ENCODE peak calls at places on chromosomes 1 and 21, in five cellular contexts. One of them, this sample, is unnamed.

GRCh38 chr1:200072636-200073285 is 45.3 kb downstream of the NR5A2 start:
- DNase-seq in stomach: no peak
- DNase-seq in kidney: no peak
- DNase-seq in fibroblast of mammary gland: no peak
- DNase-seq in fibroblast of villous mesenchyme: no peak
- DNase-seq in this sample: no peak

GRCh38 chr1:2642560-2643413 is 10.0 kb upstream of the MMEL1 start:
- DNase-seq in fibroblast of villous mesenchyme: peak
- DNase-seq in stomach: peak
- DNase-seq in kidney: peak
- DNase-seq in fibroblast of mammary gland: peak
- DNase-seq in this sample: peak

GRCh38 chr21:45560106-45561021 is 18.1 kb upstream of the SLC19A1 start:
- DNase-seq in stomach: no peak
- DNase-seq in fibroblast of villous mesenchyme: no peak
- DNase-seq in kidney: peak
- DNase-seq in fibroblast of mammary gland: no peak
- DNase-seq in this sample: no peak

GRCh38 chr1:58575831-58576726 is 973 bp downstream of the TACSTD2 start:
- DNase-seq in fibroblast of villous mesenchyme: no peak
- DNase-seq in kidney: peak
- DNase-seq in stomach: peak
- DNase-seq in fibroblast of mammary gland: no peak
- DNase-seq in this sample: no peak

GRCh38 chr1:1137256-1138045 is 21.6 kb upstream of the C1orf159 start:
- DNase-seq in kidney: no peak
- DNase-seq in fibroblast of villous mesenchyme: no peak
- DNase-seq in fibroblast of mammary gland: no peak
- DNase-seq in stomach: peak
- DNase-seq in this sample: no peak

GRCh38 chr1:11462224-11462923 is 16.6 kb upstream of the DISP3 start:
- DNase-seq in stomach: no peak
- DNase-seq in fibroblast of villous mesenchyme: no peak
- DNase-seq in kidney: no peak
- DNase-seq in fibroblast of mammary gland: no peak
- DNase-seq in this sample: no peak

GRCh38 chr1:66294692-66295384 is 239.1 kb upstream of the SGIP1 start:
- DNase-seq in fibroblast of mammary gland: peak
- DNase-seq in fibroblast of villous mesenchyme: peak
- DNase-seq in stomach: no peak
- DNase-seq in kidney: no peak
- DNase-seq in this sample: no peak

GRCh38 chr1:25743164-25744139 is 56.5 kb upstream of the SELENON start:
- DNase-seq in stomach: peak
- DNase-seq in fibroblast of mammary gland: peak
- DNase-seq in fibroblast of villous mesenchyme: peak
- DNase-seq in kidney: peak
- DNase-seq in this sample: peak

GRCh38 chr1:114468710-114469468 is 42.1 kb downstream of the TRIM33 start:
- DNase-seq in kidney: no peak
- DNase-seq in fibroblast of villous mesenchyme: peak
- DNase-seq in fibroblast of mammary gland: peak
- DNase-seq in stomach: no peak
- DNase-seq in this sample: peak

GRCh38 chr1:101190441-101190840 is 46.4 kb upstream of the S1PR1 start:
- DNase-seq in kidney: no peak
- DNase-seq in stomach: no peak
- DNase-seq in fibroblast of mammary gland: peak
- DNase-seq in fibroblast of villous mesenchyme: peak
- DNase-seq in this sample: no peak

GRCh38 chr1:235553063-235553675 is 48.9 kb upstream of the B3GALNT2 start:
- DNase-seq in fibroblast of mammary gland: no peak
- DNase-seq in fibroblast of villous mesenchyme: peak
- DNase-seq in kidney: no peak
- DNase-seq in stomach: no peak
- DNase-seq in this sample: no peak

GRCh38 chr21:39633043-39633442 is 20.3 kb downstream of the B3GALT5 start:
- DNase-seq in kidney: no peak
- DNase-seq in fibroblast of villous mesenchyme: peak
- DNase-seq in stomach: no peak
- DNase-seq in fibroblast of mammary gland: peak
- DNase-seq in this sample: peak

GRCh38 chr1:248752119-248752931 is 3.2 kb downstream of the LYPD8 start:
- DNase-seq in fibroblast of villous mesenchyme: no peak
- DNase-seq in stomach: no peak
- DNase-seq in kidney: no peak
- DNase-seq in fibroblast of mammary gland: peak
- DNase-seq in this sample: no peak

GRCh38 chr1:22826630-22827580 is 116.3 kb downstream of the EPHB2 start:
- DNase-seq in fibroblast of mammary gland: peak
- DNase-seq in kidney: peak
- DNase-seq in stomach: peak
- DNase-seq in fibroblast of villous mesenchyme: peak
- DNase-seq in this sample: no peak

GRCh38 chr1:44714944-44715571 is 15.9 kb downstream of the RNU5D-1 start:
- DNase-seq in kidney: no peak
- DNase-seq in stomach: peak
- DNase-seq in fibroblast of villous mesenchyme: peak
- DNase-seq in fibroblast of mammary gland: peak
- DNase-seq in this sample: peak

GRCh38 chr1:153612755-153613331 is at the start of gene S100A16:
- DNase-seq in fibroblast of mammary gland: peak
- DNase-seq in stomach: peak
- DNase-seq in fibroblast of villous mesenchyme: peak
- DNase-seq in kidney: peak
- DNase-seq in this sample: peak

GRCh38 chr1:74199504-74199903 is 1.5 kb downstream of the FPGT start:
- DNase-seq in fibroblast of mammary gland: no peak
- DNase-seq in kidney: no peak
- DNase-seq in fibroblast of villous mesenchyme: no peak
- DNase-seq in stomach: no peak
- DNase-seq in this sample: no peak

GRCh38 chr1:157969693-157970485 is 23.6 kb upstream of the KIRREL1 start:
- DNase-seq in stomach: no peak
- DNase-seq in fibroblast of villous mesenchyme: peak
- DNase-seq in fibroblast of mammary gland: peak
- DNase-seq in kidney: no peak
- DNase-seq in this sample: peak

GRCh38 chr1:200075938-200076546 is 48.5 kb downstream of the NR5A2 start:
- DNase-seq in stomach: no peak
- DNase-seq in fibroblast of mammary gland: peak
- DNase-seq in kidney: no peak
- DNase-seq in fibroblast of villous mesenchyme: peak
- DNase-seq in this sample: peak

GRCh38 chr1:19190468-19190867 is 19.6 kb downstream of the UBR4 start:
- DNase-seq in stomach: no peak
- DNase-seq in kidney: no peak
- DNase-seq in fibroblast of mammary gland: no peak
- DNase-seq in fibroblast of villous mesenchyme: no peak
- DNase-seq in this sample: no peak

GRCh38 chr1:231278100-231278790 is 37.2 kb downstream of the GNPAT start:
- DNase-seq in stomach: peak
- DNase-seq in kidney: no peak
- DNase-seq in fibroblast of villous mesenchyme: no peak
- DNase-seq in fibroblast of mammary gland: no peak
- DNase-seq in this sample: no peak

GRCh38 chr21:41068411-41069304 is 99.3 kb upstream of the BACE2 start:
- DNase-seq in fibroblast of villous mesenchyme: peak
- DNase-seq in stomach: peak
- DNase-seq in fibroblast of mammary gland: peak
- DNase-seq in kidney: peak
- DNase-seq in this sample: no peak

DNA sequence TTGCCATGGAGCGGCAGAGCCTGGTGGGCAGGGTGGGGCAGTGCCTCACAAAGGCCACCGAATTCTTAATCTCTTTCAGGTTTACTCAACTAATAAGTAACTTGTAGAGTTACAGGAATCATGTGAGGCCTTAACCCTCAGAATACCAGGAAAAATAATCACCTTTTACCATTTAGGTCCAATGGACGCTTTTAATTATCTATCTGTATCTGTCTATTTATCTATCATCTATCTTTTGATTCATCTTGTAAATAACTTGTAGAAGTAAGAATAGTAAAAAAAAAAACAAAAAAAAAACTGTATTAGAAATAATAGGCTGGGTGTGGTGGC is 11.8 kb upstream of the S100A11 start:
- DNase-seq in fibroblast of villous mesenchyme: no peak
- DNase-seq in kidney: no peak
- DNase-seq in stomach: no peak
- DNase-seq in fibroblast of mammary gland: no peak
- DNase-seq in this sample: no peak
- H3K4me3 ChIP-seq in fibroblast of villous mesenchyme: peak
- H3K4me3 ChIP-seq in kidney: no peak
- H3K4me3 ChIP-seq in stomach: no peak
- H3K4me3 ChIP-seq in fibroblast of mammary gland: no peak
- H3K4me3 ChIP-seq in this sample: no peak

GRCh38 chr1:212612251-212612961 is 3.8 kb downstream of the ATF3 start:
- DNase-seq in fibroblast of mammary gland: peak
- DNase-seq in kidney: no peak
- DNase-seq in fibroblast of villous mesenchyme: peak
- DNase-seq in stomach: no peak
- DNase-seq in this sample: no peak
- H3K4me3 ChIP-seq in fibroblast of mammary gland: no peak
- H3K4me3 ChIP-seq in kidney: no peak
- H3K4me3 ChIP-seq in fibroblast of villous mesenchyme: no peak
- H3K4me3 ChIP-seq in stomach: no peak
- H3K4me3 ChIP-seq in this sample: no peak

GRCh38 chr1:226731257-226731893 is 7.7 kb downstream of the ITPKB start:
- DNase-seq in fibroblast of mammary gland: no peak
- DNase-seq in fibroblast of villous mesenchyme: no peak
- DNase-seq in stomach: no peak
- DNase-seq in kidney: no peak
- DNase-seq in this sample: peak
- H3K4me3 ChIP-seq in fibroblast of mammary gland: no peak
- H3K4me3 ChIP-seq in fibroblast of villous mesenchyme: no peak
- H3K4me3 ChIP-seq in stomach: no peak
- H3K4me3 ChIP-seq in kidney: peak
- H3K4me3 ChIP-seq in this sample: no peak

GRCh38 chr1:167722870-167723251 is 1.1 kb downstream of the MPZL1 start:
- DNase-seq in stomach: no peak
- DNase-seq in kidney: no peak
- DNase-seq in fibroblast of villous mesenchyme: peak
- DNase-seq in fibroblast of mammary gland: no peak
- DNase-seq in this sample: no peak
- H3K4me3 ChIP-seq in stomach: peak
- H3K4me3 ChIP-seq in kidney: peak
- H3K4me3 ChIP-seq in fibroblast of villous mesenchyme: peak
- H3K4me3 ChIP-seq in fibroblast of mammary gland: peak
- H3K4me3 ChIP-seq in this sample: peak

DNA sequence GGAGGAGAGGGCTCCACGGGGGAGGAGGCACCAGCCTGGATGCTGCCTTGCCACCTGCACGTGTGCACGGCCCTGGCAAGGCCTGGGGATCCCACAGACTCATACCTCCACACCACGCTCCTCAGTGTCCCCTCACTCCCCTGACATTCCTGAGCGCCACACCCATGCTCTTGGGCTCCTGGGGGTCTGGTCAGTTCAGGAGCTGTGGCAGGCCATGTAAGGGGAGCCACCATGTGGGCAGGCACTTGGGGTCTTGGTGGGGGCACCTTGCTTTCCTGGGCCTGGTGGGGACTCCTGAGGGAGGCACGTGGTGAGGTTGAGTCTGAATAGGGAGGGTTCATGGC is 1.4 kb downstream of the GJC2 start:
- DNase-seq in kidney: peak
- DNase-seq in stomach: no peak
- DNase-seq in fibroblast of mammary gland: no peak
- DNase-seq in fibroblast of villous mesenchyme: no peak
- DNase-seq in this sample: peak
- H3K4me3 ChIP-seq in kidney: no peak
- H3K4me3 ChIP-seq in stomach: no peak
- H3K4me3 ChIP-seq in fibroblast of mammary gland: no peak
- H3K4me3 ChIP-seq in fibroblast of villous mesenchyme: no peak
- H3K4me3 ChIP-seq in this sample: no peak

GRCh38 chr1:156928043-156928602 is 7.7 kb downstream of the LRRC71 start:
- DNase-seq in fibroblast of mammary gland: no peak
- DNase-seq in fibroblast of villous mesenchyme: no peak
- DNase-seq in kidney: no peak
- DNase-seq in stomach: no peak
- DNase-seq in this sample: no peak

GRCh38 chr1:156925154-156926010 is 5.0 kb downstream of the LRRC71 start:
- DNase-seq in fibroblast of villous mesenchyme: no peak
- DNase-seq in fibroblast of mammary gland: no peak
- DNase-seq in stomach: no peak
- DNase-seq in kidney: peak
- DNase-seq in this sample: no peak

GRCh38 chr1:156929596-156930238 is 9.3 kb downstream of the LRRC71 start:
- DNase-seq in stomach: no peak
- DNase-seq in kidney: peak
- DNase-seq in fibroblast of villous mesenchyme: no peak
- DNase-seq in fibroblast of mammary gland: no peak
- DNase-seq in this sample: no peak

GRCh38 chr1:156926175-156926574 is 5.7 kb downstream of the LRRC71 start:
- DNase-seq in kidney: peak
- DNase-seq in fibroblast of mammary gland: peak
- DNase-seq in fibroblast of villous mesenchyme: peak
- DNase-seq in stomach: peak
- DNase-seq in this sample: peak

DNA sequence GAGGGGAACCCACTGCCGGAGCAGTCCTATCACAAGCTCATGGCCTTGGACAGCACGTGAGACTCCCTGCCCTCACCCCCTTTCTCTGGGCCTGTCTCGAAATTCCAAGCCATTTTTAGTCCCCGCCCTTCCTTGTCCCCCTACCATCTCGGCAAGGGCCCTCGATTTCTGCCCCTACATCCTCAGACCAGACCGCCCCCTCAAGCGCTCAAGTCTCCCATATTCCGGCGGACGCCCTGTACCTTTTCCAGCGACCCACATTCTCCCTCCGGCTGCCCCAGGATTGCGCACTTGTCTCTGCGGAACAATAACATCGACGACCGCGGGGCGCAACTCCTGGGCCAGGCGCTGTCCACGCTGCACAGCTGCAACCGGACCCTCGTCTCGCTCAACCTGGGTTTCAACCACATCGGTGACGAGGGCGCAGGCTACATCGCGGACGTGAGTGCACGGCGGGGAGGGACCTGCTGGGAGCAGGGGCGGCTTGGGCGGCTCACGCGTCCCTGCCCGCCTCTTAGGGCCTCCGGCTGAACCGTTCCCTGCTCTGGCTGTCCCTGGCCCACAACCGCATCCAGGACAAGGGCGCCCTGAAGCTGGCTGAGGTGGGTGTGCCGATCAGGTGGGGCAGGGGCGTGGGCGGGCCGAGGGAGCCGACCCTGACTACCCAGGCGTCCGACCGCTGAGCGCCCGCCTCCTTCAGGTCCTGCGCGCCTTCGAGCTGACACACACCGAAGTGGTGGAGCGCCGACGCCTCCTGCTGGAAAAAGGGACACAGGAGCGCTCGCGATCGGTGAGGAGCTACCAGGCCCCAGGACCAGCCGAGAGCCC is 7.0 kb downstream of the LRRC71 start:
- DNase-seq in fibroblast of mammary gland: peak
- DNase-seq in fibroblast of villous mesenchyme: peak
- DNase-seq in kidney: peak
- DNase-seq in stomach: peak
- DNase-seq in this sample: peak
- H3K4me3 ChIP-seq in fibroblast of mammary gland: no peak
- H3K4me3 ChIP-seq in fibroblast of villous mesenchyme: peak
- H3K4me3 ChIP-seq in kidney: no peak
- H3K4me3 ChIP-seq in stomach: peak
- H3K4me3 ChIP-seq in this sample: peak

This sample was measured in foreskin fibroblast.